ENCODE peak calls at places on chromosomes 4 and X, in six cellular contexts. One of them, this sample, is unnamed.

GRCh38 chr4:15238720-15239119 is 189.1 kb upstream of the C1QTNF7 start:
- DNase-seq in NCI-H524: peak
- DNase-seq in Karpas-422: peak
- DNase-seq in upper lobe of right lung: no peak
- DNase-seq in GM23248: peak
- DNase-seq in effector memory CD8-positive, alpha-beta T cell: no peak
- DNase-seq in this sample: peak

GRCh38 chr4:26004290-26004689 is 90.3 kb downstream of the SMIM20 start:
- DNase-seq in NCI-H524: no peak
- DNase-seq in Karpas-422: no peak
- DNase-seq in upper lobe of right lung: no peak
- DNase-seq in GM23248: no peak
- DNase-seq in effector memory CD8-positive, alpha-beta T cell: no peak
- DNase-seq in this sample: no peak

GRCh38 chrX:71679575-71680207 is 12.3 kb downstream of the LOC101059915 start:
- DNase-seq in NCI-H524: no peak
- DNase-seq in Karpas-422: no peak
- DNase-seq in upper lobe of right lung: no peak
- DNase-seq in GM23248: no peak
- DNase-seq in effector memory CD8-positive, alpha-beta T cell: no peak
- DNase-seq in this sample: no peak

GRCh38 chr4:6535706-6536105 is 39.3 kb upstream of the MAN2B2 start:
- DNase-seq in NCI-H524: no peak
- DNase-seq in Karpas-422: no peak
- DNase-seq in upper lobe of right lung: no peak
- DNase-seq in GM23248: no peak
- DNase-seq in effector memory CD8-positive, alpha-beta T cell: no peak
- DNase-seq in this sample: no peak

GRCh38 chrX:133685806-133686205 is 270.5 kb upstream of the GPC4 start:
- DNase-seq in NCI-H524: peak
- DNase-seq in Karpas-422: peak
- DNase-seq in upper lobe of right lung: no peak
- DNase-seq in GM23248: no peak
- DNase-seq in effector memory CD8-positive, alpha-beta T cell: no peak
- DNase-seq in this sample: no peak

GRCh38 chrX:19514791-19515614 is at the start of gene MAP3K15:
- DNase-seq in NCI-H524: peak
- DNase-seq in Karpas-422: no peak
- DNase-seq in upper lobe of right lung: peak
- DNase-seq in GM23248: peak
- DNase-seq in effector memory CD8-positive, alpha-beta T cell: no peak
- DNase-seq in this sample: peak

GRCh38 chr4:84804126-84804525 is 162.4 kb downstream of the WDFY3 start:
- DNase-seq in NCI-H524: no peak
- DNase-seq in Karpas-422: no peak
- DNase-seq in upper lobe of right lung: no peak
- DNase-seq in GM23248: peak
- DNase-seq in effector memory CD8-positive, alpha-beta T cell: no peak
- DNase-seq in this sample: no peak

GRCh38 chr4:169283114-169283509 is 12.4 kb upstream of the SH3RF1 start:
- DNase-seq in NCI-H524: no peak
- DNase-seq in Karpas-422: no peak
- DNase-seq in upper lobe of right lung: no peak
- DNase-seq in GM23248: peak
- DNase-seq in effector memory CD8-positive, alpha-beta T cell: no peak
- DNase-seq in this sample: no peak

GRCh38 chr4:164501074-164501473 is 252.9 kb upstream of the SMIM31 start:
- DNase-seq in NCI-H524: no peak
- DNase-seq in Karpas-422: no peak
- DNase-seq in upper lobe of right lung: no peak
- DNase-seq in GM23248: peak
- DNase-seq in effector memory CD8-positive, alpha-beta T cell: no peak
- DNase-seq in this sample: no peak

GRCh38 chr4:66564901-66565648 is 894.8 kb upstream of the EPHA5 start:
- DNase-seq in NCI-H524: no peak
- DNase-seq in Karpas-422: no peak
- DNase-seq in upper lobe of right lung: no peak
- DNase-seq in GM23248: peak
- DNase-seq in effector memory CD8-positive, alpha-beta T cell: no peak
- DNase-seq in this sample: no peak

GRCh38 chrX:19595036-19595435 is 79.7 kb upstream of the MAP3K15 start:
- DNase-seq in NCI-H524: no peak
- DNase-seq in Karpas-422: no peak
- DNase-seq in upper lobe of right lung: no peak
- DNase-seq in GM23248: peak
- DNase-seq in effector memory CD8-positive, alpha-beta T cell: no peak
- DNase-seq in this sample: no peak

GRCh38 chr4:184102927-184103326 is 114.7 kb downstream of the ENPP6 start:
- DNase-seq in NCI-H524: no peak
- DNase-seq in Karpas-422: no peak
- DNase-seq in upper lobe of right lung: no peak
- DNase-seq in GM23248: no peak
- DNase-seq in effector memory CD8-positive, alpha-beta T cell: no peak
- DNase-seq in this sample: no peak

GRCh38 chrX:10677490-10677889 is 57.1 kb upstream of the MID1 start:
- DNase-seq in NCI-H524: peak
- DNase-seq in Karpas-422: no peak
- DNase-seq in upper lobe of right lung: no peak
- DNase-seq in GM23248: peak
- DNase-seq in effector memory CD8-positive, alpha-beta T cell: no peak
- DNase-seq in this sample: no peak

GRCh38 chrX:108307408-108308085 is 130.7 kb downstream of the COL4A6 start:
- DNase-seq in NCI-H524: no peak
- DNase-seq in Karpas-422: no peak
- DNase-seq in upper lobe of right lung: peak
- DNase-seq in GM23248: no peak
- DNase-seq in effector memory CD8-positive, alpha-beta T cell: no peak
- DNase-seq in this sample: no peak

GRCh38 chrX:30643313-30643821 is 9.9 kb upstream of the GK start:
- DNase-seq in NCI-H524: no peak
- DNase-seq in Karpas-422: no peak
- DNase-seq in upper lobe of right lung: no peak
- DNase-seq in GM23248: peak
- DNase-seq in effector memory CD8-positive, alpha-beta T cell: no peak
- DNase-seq in this sample: no peak

GRCh38 chr4:74161676-74162450 is 3.9 kb downstream of the MTHFD2L start:
- DNase-seq in NCI-H524: peak
- DNase-seq in Karpas-422: no peak
- DNase-seq in upper lobe of right lung: no peak
- DNase-seq in GM23248: peak
- DNase-seq in effector memory CD8-positive, alpha-beta T cell: no peak
- DNase-seq in this sample: no peak

GRCh38 chrX:130906776-130907175 is 3.8 kb upstream of the ENOX2 start:
- DNase-seq in NCI-H524: no peak
- DNase-seq in Karpas-422: no peak
- DNase-seq in upper lobe of right lung: no peak
- DNase-seq in GM23248: no peak
- DNase-seq in effector memory CD8-positive, alpha-beta T cell: no peak
- DNase-seq in this sample: no peak

GRCh38 chrX:150602296-150602695 is 33.9 kb downstream of the MTM1 start:
- DNase-seq in NCI-H524: no peak
- DNase-seq in Karpas-422: no peak
- DNase-seq in upper lobe of right lung: no peak
- DNase-seq in GM23248: no peak
- DNase-seq in effector memory CD8-positive, alpha-beta T cell: no peak
- DNase-seq in this sample: no peak

GRCh38 chr4:133151301-133151680 is 2.2 kb downstream of the PCDH10 start:
- DNase-seq in NCI-H524: peak
- DNase-seq in Karpas-422: no peak
- DNase-seq in upper lobe of right lung: no peak
- DNase-seq in GM23248: peak
- DNase-seq in effector memory CD8-positive, alpha-beta T cell: no peak
- DNase-seq in this sample: peak

GRCh38 chrX:150157291-150157690 is 205.8 kb upstream of the MAMLD1 start:
- DNase-seq in NCI-H524: no peak
- DNase-seq in Karpas-422: no peak
- DNase-seq in upper lobe of right lung: no peak
- DNase-seq in GM23248: no peak
- DNase-seq in effector memory CD8-positive, alpha-beta T cell: no peak
- DNase-seq in this sample: no peak

GRCh38 chr4:1309261-1310010 is 19.7 kb downstream of the MAEA start:
- DNase-seq in NCI-H524: no peak
- DNase-seq in Karpas-422: no peak
- DNase-seq in upper lobe of right lung: peak
- DNase-seq in GM23248: peak
- DNase-seq in effector memory CD8-positive, alpha-beta T cell: peak
- DNase-seq in this sample: peak

GRCh38 chr4:151325320-151326246 is at the start of gene SH3D19:
- DNase-seq in NCI-H524: peak
- DNase-seq in Karpas-422: no peak
- DNase-seq in upper lobe of right lung: peak
- DNase-seq in GM23248: peak
- DNase-seq in effector memory CD8-positive, alpha-beta T cell: no peak
- DNase-seq in this sample: peak

GRCh38 chrX:153970398-153971123 is 1.1 kb downstream of the HCFC1 start:
- DNase-seq in NCI-H524: peak
- DNase-seq in Karpas-422: peak
- DNase-seq in upper lobe of right lung: no peak
- DNase-seq in GM23248: peak
- DNase-seq in effector memory CD8-positive, alpha-beta T cell: no peak
- DNase-seq in this sample: peak

GRCh38 chrX:65522739-65523372 is 11.7 kb downstream of the LAS1L start:
- DNase-seq in NCI-H524: no peak
- DNase-seq in Karpas-422: no peak
- DNase-seq in upper lobe of right lung: no peak
- DNase-seq in GM23248: peak
- DNase-seq in effector memory CD8-positive, alpha-beta T cell: no peak
- DNase-seq in this sample: peak

GRCh38 chr4:145937990-145938611 is 522 bp downstream of the ZNF827 start:
- DNase-seq in NCI-H524: no peak
- DNase-seq in Karpas-422: peak
- DNase-seq in upper lobe of right lung: no peak
- DNase-seq in GM23248: peak
- DNase-seq in effector memory CD8-positive, alpha-beta T cell: peak
- DNase-seq in this sample: peak

GRCh38 chrX:151228935-151229334 is 52.6 kb downstream of the GPR50 start:
- DNase-seq in NCI-H524: no peak
- DNase-seq in Karpas-422: no peak
- DNase-seq in upper lobe of right lung: no peak
- DNase-seq in GM23248: no peak
- DNase-seq in effector memory CD8-positive, alpha-beta T cell: no peak
- DNase-seq in this sample: no peak

GRCh38 chrX:104370089-104370488 is 115.4 kb upstream of the ESX1 start:
- DNase-seq in NCI-H524: peak
- DNase-seq in Karpas-422: no peak
- DNase-seq in upper lobe of right lung: no peak
- DNase-seq in GM23248: peak
- DNase-seq in effector memory CD8-positive, alpha-beta T cell: no peak
- DNase-seq in this sample: no peak

GRCh38 chr4:188691811-188692210 is 552.6 kb downstream of the TRIML1 start:
- DNase-seq in NCI-H524: no peak
- DNase-seq in Karpas-422: no peak
- DNase-seq in upper lobe of right lung: no peak
- DNase-seq in GM23248: peak
- DNase-seq in effector memory CD8-positive, alpha-beta T cell: no peak
- DNase-seq in this sample: no peak

GRCh38 chrX:13691845-13692334 is 3.0 kb downstream of the RAB9A start:
- DNase-seq in NCI-H524: peak
- DNase-seq in Karpas-422: peak
- DNase-seq in upper lobe of right lung: no peak
- DNase-seq in GM23248: no peak
- DNase-seq in effector memory CD8-positive, alpha-beta T cell: no peak
- DNase-seq in this sample: no peak

GRCh38 chrX:37993857-37994619 is 12.3 kb upstream of the SYTL5 start:
- DNase-seq in NCI-H524: peak
- DNase-seq in Karpas-422: peak
- DNase-seq in upper lobe of right lung: peak
- DNase-seq in GM23248: no peak
- DNase-seq in effector memory CD8-positive, alpha-beta T cell: peak
- DNase-seq in this sample: no peak

GRCh38 chrX:139909716-139910115 is 23.1 kb downstream of the ATP11C start:
- DNase-seq in NCI-H524: no peak
- DNase-seq in Karpas-422: no peak
- DNase-seq in upper lobe of right lung: no peak
- DNase-seq in GM23248: no peak
- DNase-seq in effector memory CD8-positive, alpha-beta T cell: no peak
- DNase-seq in this sample: no peak

GRCh38 chrX:77502951-77503525 is 55.8 kb downstream of the FGF16 start:
- DNase-seq in NCI-H524: no peak
- DNase-seq in Karpas-422: no peak
- DNase-seq in upper lobe of right lung: no peak
- DNase-seq in GM23248: no peak
- DNase-seq in effector memory CD8-positive, alpha-beta T cell: no peak
- DNase-seq in this sample: no peak

GRCh38 chr4:87304659-87305277 is 17.9 kb downstream of the HSD17B13 start:
- DNase-seq in NCI-H524: peak
- DNase-seq in Karpas-422: no peak
- DNase-seq in upper lobe of right lung: no peak
- DNase-seq in GM23248: no peak
- DNase-seq in effector memory CD8-positive, alpha-beta T cell: no peak
- DNase-seq in this sample: no peak

GRCh38 chr4:16617416-16617815 is 281.0 kb downstream of the LDB2 start:
- DNase-seq in NCI-H524: no peak
- DNase-seq in Karpas-422: no peak
- DNase-seq in upper lobe of right lung: no peak
- DNase-seq in GM23248: peak
- DNase-seq in effector memory CD8-positive, alpha-beta T cell: no peak
- DNase-seq in this sample: no peak

GRCh38 chr4:6473264-6474052 is 1.0 kb upstream of the PPP2R2C start:
- DNase-seq in NCI-H524: no peak
- DNase-seq in Karpas-422: no peak
- DNase-seq in upper lobe of right lung: no peak
- DNase-seq in GM23248: no peak
- DNase-seq in effector memory CD8-positive, alpha-beta T cell: no peak
- DNase-seq in this sample: no peak

GRCh38 chr4:109155682-109156243 is 146.7 kb downstream of the COL25A1 start:
- DNase-seq in NCI-H524: no peak
- DNase-seq in Karpas-422: no peak
- DNase-seq in upper lobe of right lung: no peak
- DNase-seq in GM23248: peak
- DNase-seq in effector memory CD8-positive, alpha-beta T cell: no peak
- DNase-seq in this sample: peak